ENCODE peak calls at places on chromosomes 3 and 15, in seven cellular contexts. One of them, this sample, is unnamed.

GRCh38 chr3:28791713-28792255 is 443.2 kb upstream of the AZI2 start:
- DNase-seq in stomach: no peak
- DNase-seq in AG10803: no peak
- DNase-seq in IMR-90: no peak
- DNase-seq in GM23338: peak
- DNase-seq in heart right ventricle: no peak
- DNase-seq in neural progenitor cell: peak
- DNase-seq in this sample: no peak

GRCh38 chr3:4241595-4242170 is 61.5 kb upstream of the SETMAR start:
- DNase-seq in stomach: no peak
- DNase-seq in AG10803: no peak
- DNase-seq in IMR-90: no peak
- DNase-seq in GM23338: no peak
- DNase-seq in heart right ventricle: no peak
- DNase-seq in neural progenitor cell: no peak
- DNase-seq in this sample: no peak

GRCh38 chr3:177362646-177363045 is 165.4 kb upstream of the TBL1XR1 start:
- DNase-seq in stomach: no peak
- DNase-seq in AG10803: no peak
- DNase-seq in IMR-90: no peak
- DNase-seq in GM23338: no peak
- DNase-seq in heart right ventricle: no peak
- DNase-seq in neural progenitor cell: no peak
- DNase-seq in this sample: no peak

GRCh38 chr15:59329570-59330350 is 42.9 kb downstream of the MYO1E start:
- DNase-seq in stomach: peak
- DNase-seq in AG10803: peak
- DNase-seq in IMR-90: peak
- DNase-seq in GM23338: no peak
- DNase-seq in heart right ventricle: no peak
- DNase-seq in neural progenitor cell: no peak
- DNase-seq in this sample: peak

GRCh38 chr3:169112153-169112892 is 551.2 kb downstream of the MECOM start:
- DNase-seq in stomach: no peak
- DNase-seq in AG10803: peak
- DNase-seq in IMR-90: peak
- DNase-seq in GM23338: no peak
- DNase-seq in heart right ventricle: no peak
- DNase-seq in neural progenitor cell: no peak
- DNase-seq in this sample: peak

GRCh38 chr3:37474936-37475335 is 300.6 kb upstream of the LRRFIP2 start:
- DNase-seq in stomach: no peak
- DNase-seq in AG10803: no peak
- DNase-seq in IMR-90: no peak
- DNase-seq in GM23338: no peak
- DNase-seq in heart right ventricle: no peak
- DNase-seq in neural progenitor cell: no peak
- DNase-seq in this sample: no peak

GRCh38 chr3:124298951-124299350 is 307.0 kb upstream of the ROPN1 start:
- DNase-seq in stomach: no peak
- DNase-seq in AG10803: no peak
- DNase-seq in IMR-90: no peak
- DNase-seq in GM23338: no peak
- DNase-seq in heart right ventricle: peak
- DNase-seq in neural progenitor cell: no peak
- DNase-seq in this sample: no peak

GRCh38 chr15:59332009-59332408 is 40.7 kb downstream of the MYO1E start:
- DNase-seq in stomach: no peak
- DNase-seq in AG10803: no peak
- DNase-seq in IMR-90: no peak
- DNase-seq in GM23338: no peak
- DNase-seq in heart right ventricle: no peak
- DNase-seq in neural progenitor cell: no peak
- DNase-seq in this sample: no peak

GRCh38 chr3:45537960-45538640 is 56.5 kb upstream of the LIMD1 start:
- DNase-seq in stomach: no peak
- DNase-seq in AG10803: peak
- DNase-seq in IMR-90: peak
- DNase-seq in GM23338: no peak
- DNase-seq in heart right ventricle: peak
- DNase-seq in neural progenitor cell: no peak
- DNase-seq in this sample: no peak

GRCh38 chr3:197814372-197814771 is 23.3 kb downstream of the LRCH3 start:
- DNase-seq in stomach: no peak
- DNase-seq in AG10803: no peak
- DNase-seq in IMR-90: no peak
- DNase-seq in GM23338: no peak
- DNase-seq in heart right ventricle: no peak
- DNase-seq in neural progenitor cell: no peak
- DNase-seq in this sample: no peak

GRCh38 chr15:101051291-101052030 is 132.3 kb downstream of the LRRK1 start:
- DNase-seq in stomach: no peak
- DNase-seq in AG10803: no peak
- DNase-seq in IMR-90: no peak
- DNase-seq in GM23338: no peak
- DNase-seq in heart right ventricle: no peak
- DNase-seq in neural progenitor cell: no peak
- DNase-seq in this sample: no peak

GRCh38 chr15:63752075-63752684 is 81.6 kb downstream of the HERC1 start:
- DNase-seq in stomach: peak
- DNase-seq in AG10803: peak
- DNase-seq in IMR-90: peak
- DNase-seq in GM23338: peak
- DNase-seq in heart right ventricle: no peak
- DNase-seq in neural progenitor cell: peak
- DNase-seq in this sample: peak

GRCh38 chr15:50065264-50065663 is 53.8 kb downstream of the ATP8B4 start:
- DNase-seq in stomach: no peak
- DNase-seq in AG10803: peak
- DNase-seq in IMR-90: no peak
- DNase-seq in GM23338: no peak
- DNase-seq in heart right ventricle: no peak
- DNase-seq in neural progenitor cell: no peak
- DNase-seq in this sample: no peak

GRCh38 chr3:168003911-168004310 is 91.8 kb downstream of the GOLIM4 start:
- DNase-seq in stomach: no peak
- DNase-seq in AG10803: no peak
- DNase-seq in IMR-90: no peak
- DNase-seq in GM23338: no peak
- DNase-seq in heart right ventricle: no peak
- DNase-seq in neural progenitor cell: no peak
- DNase-seq in this sample: no peak

GRCh38 chr3:46027736-46028397 is 584 bp upstream of the XCR1 start:
- DNase-seq in stomach: no peak
- DNase-seq in AG10803: no peak
- DNase-seq in IMR-90: no peak
- DNase-seq in GM23338: peak
- DNase-seq in heart right ventricle: no peak
- DNase-seq in neural progenitor cell: no peak
- DNase-seq in this sample: no peak

GRCh38 chr15:33561967-33562366 is 251.2 kb downstream of the RYR3 start:
- DNase-seq in stomach: no peak
- DNase-seq in AG10803: no peak
- DNase-seq in IMR-90: no peak
- DNase-seq in GM23338: no peak
- DNase-seq in heart right ventricle: no peak
- DNase-seq in neural progenitor cell: no peak
- DNase-seq in this sample: no peak

GRCh38 chr15:77907824-77908751 is 169.4 kb downstream of the TBC1D2B start:
- DNase-seq in stomach: peak
- DNase-seq in AG10803: peak
- DNase-seq in IMR-90: peak
- DNase-seq in GM23338: peak
- DNase-seq in heart right ventricle: no peak
- DNase-seq in neural progenitor cell: peak
- DNase-seq in this sample: no peak

GRCh38 chr3:37761043-37761442 is 100.6 kb upstream of the CTDSPL start:
- DNase-seq in stomach: no peak
- DNase-seq in AG10803: no peak
- DNase-seq in IMR-90: no peak
- DNase-seq in GM23338: no peak
- DNase-seq in heart right ventricle: no peak
- DNase-seq in neural progenitor cell: no peak
- DNase-seq in this sample: no peak

GRCh38 chr3:141403576-141403975 is 35.3 kb downstream of the ZBTB38 start:
- DNase-seq in stomach: no peak
- DNase-seq in AG10803: peak
- DNase-seq in IMR-90: no peak
- DNase-seq in GM23338: no peak
- DNase-seq in heart right ventricle: no peak
- DNase-seq in neural progenitor cell: no peak
- DNase-seq in this sample: no peak
- H3K4me3 ChIP-seq in stomach: peak
- H3K4me3 ChIP-seq in AG10803: peak
- H3K4me3 ChIP-seq in IMR-90: no peak
- H3K4me3 ChIP-seq in GM23338: no peak
- H3K4me3 ChIP-seq in heart right ventricle: peak
- H3K4me3 ChIP-seq in neural progenitor cell: no peak
- H3K4me3 ChIP-seq in this sample: no peak

DNA sequence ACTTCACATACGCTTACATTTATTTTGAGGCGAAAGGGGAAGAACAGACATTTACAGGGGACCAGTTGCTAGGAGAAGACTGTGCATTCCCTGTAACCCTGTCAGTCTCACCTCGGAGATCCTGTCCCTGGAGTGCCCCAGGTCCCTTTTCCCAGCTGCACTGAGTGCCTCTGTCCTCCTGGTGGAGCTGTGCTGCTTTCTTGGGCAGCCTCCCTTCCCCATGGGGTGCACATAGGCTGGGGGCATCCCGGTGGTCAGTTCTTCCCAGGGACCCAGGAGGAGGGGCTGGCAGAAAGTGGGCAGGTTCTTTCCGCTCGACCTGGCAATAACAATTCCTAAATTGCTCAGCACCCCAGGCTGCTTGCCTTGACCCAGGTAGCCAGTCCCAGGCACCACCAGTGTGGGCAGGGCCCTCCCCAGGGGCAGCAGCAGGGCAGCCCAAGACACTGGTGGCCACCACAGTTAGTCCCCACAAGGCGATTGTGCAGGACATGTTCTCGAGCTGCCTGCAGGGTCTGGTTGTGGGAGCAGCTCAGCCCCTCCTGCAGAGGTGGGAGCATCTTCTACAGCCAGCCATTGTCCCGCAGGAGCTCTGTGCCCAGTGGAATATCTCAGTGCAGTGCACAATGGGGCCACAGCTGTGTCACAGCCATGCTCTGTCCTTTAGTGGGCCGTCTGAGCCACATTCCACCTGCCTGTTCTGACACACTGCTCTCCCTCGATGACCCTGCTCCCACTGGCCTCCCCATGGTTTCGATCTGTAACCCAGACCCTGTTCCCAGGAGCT is 36.3 kb downstream of the APBA2 start:
- DNase-seq in stomach: no peak
- DNase-seq in AG10803: no peak
- DNase-seq in IMR-90: no peak
- DNase-seq in GM23338: peak
- DNase-seq in heart right ventricle: no peak
- DNase-seq in neural progenitor cell: peak
- DNase-seq in this sample: no peak
- TF ChIP-seq CTCF in stomach: no peak
- TF ChIP-seq CTCF in AG10803: no peak
- TF ChIP-seq CTCF in IMR-90: peak
- TF ChIP-seq CTCF in GM23338: peak
- TF ChIP-seq CTCF in heart right ventricle: no peak
- TF ChIP-seq CTCF in neural progenitor cell: peak
- TF ChIP-seq CTCF in this sample: peak

GRCh38 chr3:193816656-193817311 is 223.8 kb downstream of the OPA1 start:
- DNase-seq in stomach: peak
- DNase-seq in AG10803: peak
- DNase-seq in IMR-90: peak
- DNase-seq in GM23338: peak
- DNase-seq in heart right ventricle: peak
- DNase-seq in neural progenitor cell: peak
- DNase-seq in this sample: no peak
- H3K4me3 ChIP-seq in stomach: no peak
- H3K4me3 ChIP-seq in AG10803: no peak
- H3K4me3 ChIP-seq in IMR-90: no peak
- H3K4me3 ChIP-seq in GM23338: peak
- H3K4me3 ChIP-seq in heart right ventricle: no peak
- H3K4me3 ChIP-seq in neural progenitor cell: no peak
- H3K4me3 ChIP-seq in this sample: no peak

GRCh38 chr3:72587282-72587681 is 261.0 kb downstream of the SHQ1 start:
- DNase-seq in stomach: no peak
- DNase-seq in AG10803: no peak
- DNase-seq in IMR-90: no peak
- DNase-seq in GM23338: peak
- DNase-seq in heart right ventricle: no peak
- DNase-seq in neural progenitor cell: no peak
- DNase-seq in this sample: no peak
- TF ChIP-seq CTCF in stomach: no peak
- TF ChIP-seq CTCF in AG10803: no peak
- TF ChIP-seq CTCF in IMR-90: no peak
- TF ChIP-seq CTCF in GM23338: peak
- TF ChIP-seq CTCF in heart right ventricle: no peak
- TF ChIP-seq CTCF in neural progenitor cell: peak
- TF ChIP-seq CTCF in this sample: no peak